ENCODE peak calls at places on chromosomes 3 and 15, in six cellular contexts. K is transverse colon, I is A549, P is cardiac fibroblast, X is astrocyte, V is brain microvascular endothelial cell. O is an unnamed sample.

GRCh38 chr3:41180396-41180795 is 18.9 kb upstream of the CTNNB1 start:
- DNase-seq in K (no peak), I (no peak), P (no peak), X (no peak), V (no peak), O (no peak)

GRCh38 chr15:93467327-93467726 is 378.3 kb upstream of the RGMA start:
- DNase-seq in K (peak), I (no peak), P (no peak), X (peak), V (no peak), O (no peak)

GRCh38 chr3:185420762-185421161 is 57.8 kb downstream of the MAP3K13 start:
- DNase-seq in K (peak), I (no peak), P (peak), X (peak), V (no peak), O (no peak)

GRCh38 chr3:133152821-133153220 is 114.6 kb downstream of the TMEM108 start:
- DNase-seq in K (no peak), I (no peak), P (no peak), X (no peak), V (no peak), O (no peak)

GRCh38 chr3:113096158-113096893 is 105.5 kb downstream of the GTPBP8 start:
- DNase-seq in K (no peak), I (no peak), P (no peak), X (peak), V (peak), O (no peak)

GRCh38 chr15:32959077-32959476 is 235.4 kb downstream of the FMN1 start:
- DNase-seq in K (no peak), I (no peak), P (peak), X (peak), V (peak), O (no peak)

GRCh38 chr3:180744226-180744625 is 64.9 kb upstream of the CCDC39 start:
- DNase-seq in K (no peak), I (no peak), P (no peak), X (peak), V (no peak), O (no peak)

GRCh38 chr3:44020178-44020577 is 221.5 kb upstream of the TOPAZ1 start:
- DNase-seq in K (no peak), I (no peak), P (no peak), X (no peak), V (no peak), O (no peak)

GRCh38 chr15:98280576-98280975 is 320.1 kb downstream of the ARRDC4 start:
- DNase-seq in K (no peak), I (no peak), P (no peak), X (no peak), V (no peak), O (no peak)

GRCh38 chr3:14719006-14719405 is 44.1 kb downstream of the C3orf20 start:
- DNase-seq in K (no peak), I (no peak), P (peak), X (no peak), V (no peak), O (no peak)

GRCh38 chr3:48962939-48963338 is 27.1 kb upstream of the P4HTM start:
- DNase-seq in K (no peak), I (no peak), P (no peak), X (no peak), V (no peak), O (no peak)

GRCh38 chr3:160977776-160978175 is 127.4 kb downstream of the B3GALNT1 start:
- DNase-seq in K (no peak), I (no peak), P (no peak), X (no peak), V (no peak), O (no peak)

GRCh38 chr3:89186446-89186845 is 79.0 kb downstream of the EPHA3 start:
- DNase-seq in K (no peak), I (no peak), P (no peak), X (no peak), V (no peak), O (no peak)

DNA sequence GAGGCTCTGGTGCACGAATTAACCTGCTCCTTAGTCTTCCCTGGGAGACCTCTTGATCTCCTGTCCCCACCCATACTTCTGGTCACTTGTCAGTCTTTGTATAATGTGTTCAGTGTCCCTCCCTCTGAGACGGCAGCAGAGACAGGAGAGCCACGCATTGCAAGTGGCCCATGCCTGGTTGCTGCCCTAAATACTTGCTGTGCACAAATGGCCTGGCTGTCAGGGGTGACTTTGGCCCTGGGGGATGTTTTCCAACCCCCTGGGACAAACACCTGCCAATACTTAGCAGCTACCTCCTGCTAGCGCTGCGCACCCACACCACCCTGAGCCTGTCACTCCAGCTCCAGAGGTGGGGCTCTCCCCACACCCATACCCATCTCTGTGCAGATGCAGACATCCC is 17.2 kb downstream of the KLF13 start:
- DNase-seq in K (peak), I (no peak), P (no peak), X (no peak), V (no peak), O (no peak)
- TF ChIP-seq CTCF in K (no peak), I (no peak), P (no peak), X (no peak), V (no peak), O (no peak)

GRCh38 chr3:107943860-107944543 is 146.8 kb downstream of the CD47 start:
- DNase-seq in K (no peak), I (no peak), P (peak), X (peak), V (no peak), O (no peak)

GRCh38 chr3:107943350-107943749 is 147.5 kb downstream of the CD47 start:
- DNase-seq in K (no peak), I (no peak), P (no peak), X (no peak), V (no peak), O (no peak)

GRCh38 chr3:107947203-107947602 is 143.6 kb downstream of the CD47 start:
- DNase-seq in K (no peak), I (no peak), P (no peak), X (no peak), V (no peak), O (no peak)

GRCh38 chr3:107945406-107945805 is 145.4 kb downstream of the CD47 start:
- DNase-seq in K (no peak), I (no peak), P (no peak), X (no peak), V (no peak), O (no peak)

DNA sequence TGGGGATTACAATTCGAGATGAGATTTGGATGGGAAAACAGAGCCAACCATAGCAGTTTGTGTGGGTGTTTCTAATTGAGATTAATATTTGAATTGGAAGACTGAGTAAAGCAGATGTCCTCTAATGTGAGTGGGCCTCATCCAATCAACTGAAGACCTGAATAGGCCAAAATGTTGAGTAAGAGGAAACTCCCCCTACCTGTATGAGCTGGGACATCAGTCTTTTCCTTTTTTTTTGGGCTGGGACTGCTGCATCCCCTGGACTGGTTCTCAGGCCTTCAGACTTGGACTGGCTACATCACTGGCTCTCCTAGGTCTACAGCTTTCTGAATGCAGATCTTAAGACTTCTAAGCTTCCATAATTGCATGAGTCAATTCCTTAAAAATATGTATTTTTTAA is 144.1 kb downstream of the CD47 start:
- DNase-seq in K (no peak), I (no peak), P (no peak), X (no peak), V (no peak), O (no peak)
- TF ChIP-seq CTCF in K (no peak), I (no peak), P (no peak), X (no peak), V (no peak), O (no peak)

GRCh38 chr15:100464895-100465294 is 63.9 kb downstream of the CERS3 start:
- DNase-seq in K (no peak), I (no peak), P (no peak), X (no peak), V (no peak), O (no peak)

GRCh38 chr15:100461049-100461448 is 67.7 kb downstream of the CERS3 start:
- DNase-seq in K (no peak), I (no peak), P (no peak), X (no peak), V (no peak), O (no peak)

GRCh38 chr15:100464256-100464655 is 64.5 kb downstream of the CERS3 start:
- DNase-seq in K (no peak), I (no peak), P (no peak), X (no peak), V (no peak), O (no peak)

GRCh38 chr15:100466073-100466472 is 62.7 kb downstream of the CERS3 start:
- DNase-seq in K (no peak), I (no peak), P (no peak), X (no peak), V (no peak), O (no peak)

DNA sequence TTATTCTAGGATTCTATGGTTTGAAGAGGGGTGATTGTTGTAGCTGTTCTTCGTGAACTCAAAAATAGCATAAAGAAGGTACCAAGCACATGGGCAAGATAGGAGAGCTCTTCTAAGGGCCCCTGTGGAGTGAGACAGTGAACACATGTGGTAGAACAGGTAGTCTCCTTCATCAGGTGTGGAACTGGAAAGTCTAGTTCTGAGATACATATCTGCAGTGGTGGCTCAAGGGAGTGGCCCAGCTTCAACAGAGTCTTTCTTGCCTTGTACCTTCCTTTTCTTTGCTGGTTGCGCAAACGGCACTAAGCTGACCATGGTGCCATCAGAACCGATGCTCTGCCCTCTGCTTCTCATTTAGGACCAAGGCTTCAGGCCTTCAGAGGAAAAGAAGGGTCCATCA is 65.2 kb downstream of the CERS3 start:
- DNase-seq in K (no peak), I (no peak), P (no peak), X (no peak), V (no peak), O (no peak)
- TF ChIP-seq CTCF in K (no peak), I (no peak), P (no peak), X (no peak), V (no peak), O (no peak)

GRCh38 chr15:79102595-79102994 is 12.0 kb upstream of the RASGRF1 start:
- DNase-seq in K (no peak), I (no peak), P (no peak), X (no peak), V (no peak), O (no peak)

GRCh38 chr15:79099692-79100091 is 9.1 kb upstream of the RASGRF1 start:
- DNase-seq in K (no peak), I (no peak), P (no peak), X (no peak), V (no peak), O (peak)

GRCh38 chr15:79105141-79105540 is 14.6 kb upstream of the RASGRF1 start:
- DNase-seq in K (no peak), I (no peak), P (no peak), X (no peak), V (no peak), O (no peak)

DNA sequence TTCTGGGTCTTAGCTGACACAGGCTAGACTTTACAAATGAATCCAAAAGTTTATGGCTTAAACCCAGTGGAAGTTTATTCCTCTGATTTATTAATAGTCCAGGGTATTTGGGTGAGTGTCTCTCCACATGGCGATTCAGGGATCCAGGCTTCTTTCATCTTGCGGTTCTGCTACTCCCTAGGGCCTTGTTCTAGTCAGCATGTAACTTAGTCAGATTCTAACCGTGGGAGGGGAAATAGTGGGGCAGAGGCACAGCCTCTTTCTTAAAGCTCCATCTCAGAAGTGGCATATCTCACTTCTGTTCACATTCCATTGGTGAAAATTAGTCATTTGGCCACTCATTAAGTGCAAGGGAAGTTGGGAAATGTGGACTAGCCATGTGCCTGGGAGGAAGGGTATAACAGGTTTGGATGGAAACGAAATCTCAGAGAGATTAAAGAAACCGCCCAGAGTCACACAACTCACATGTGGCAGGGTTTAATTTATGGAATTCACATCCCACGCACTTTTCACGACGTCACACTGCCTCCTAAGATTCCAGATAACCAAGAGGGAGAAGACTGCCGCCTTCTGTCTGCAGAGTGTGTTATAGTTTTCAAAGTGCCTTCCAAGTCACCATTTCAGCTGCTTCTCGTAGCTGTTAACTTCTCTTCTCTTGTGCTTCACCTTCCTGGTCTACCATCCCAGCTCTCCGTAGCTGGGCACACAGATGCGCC is 11.4 kb upstream of the RASGRF1 start:
- DNase-seq in K (no peak), I (no peak), P (peak), X (no peak), V (no peak), O (no peak)
- TF ChIP-seq CTCF in K (no peak), I (no peak), P (no peak), X (no peak), V (no peak), O (no peak)

GRCh38 chr3:129352650-129353588 is 74.2 kb downstream of the HMCES start:
- DNase-seq in K (no peak), I (no peak), P (no peak), X (no peak), V (no peak), O (no peak)

GRCh38 chr3:129348734-129349133 is 70.1 kb downstream of the HMCES start:
- DNase-seq in K (no peak), I (no peak), P (no peak), X (no peak), V (no peak), O (no peak)

GRCh38 chr3:129349791-129350190 is 71.1 kb downstream of the HMCES start:
- DNase-seq in K (no peak), I (no peak), P (no peak), X (no peak), V (no peak), O (no peak)

GRCh38 chr3:129353589-129353941 is 74.9 kb downstream of the EFCAB12 start:
- DNase-seq in K (no peak), I (no peak), P (no peak), X (no peak), V (no peak), O (no peak)

DNA sequence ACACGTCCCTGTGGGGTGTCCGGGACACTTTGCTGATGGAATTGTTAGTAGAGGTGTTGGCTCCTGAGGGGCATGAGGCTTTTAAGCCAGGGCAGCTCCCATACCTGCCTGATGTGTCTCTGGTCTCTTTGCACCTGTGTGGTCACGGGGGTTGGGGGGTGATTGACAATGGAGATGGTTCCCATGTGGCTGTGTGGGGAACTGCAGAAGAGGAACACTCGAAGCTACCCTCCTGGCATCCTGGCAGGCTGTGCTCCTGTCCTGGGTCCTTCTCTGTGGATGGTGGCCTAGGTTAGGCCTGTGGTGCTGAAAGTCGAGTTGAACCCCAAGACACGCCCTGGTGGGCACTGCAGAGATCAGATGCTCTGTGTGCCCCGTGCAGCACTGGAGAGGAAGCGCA is 73.4 kb downstream of the HMCES start:
- DNase-seq in K (no peak), I (peak), P (no peak), X (no peak), V (no peak), O (no peak)
- TF ChIP-seq CTCF in K (no peak), I (no peak), P (peak), X (peak), V (peak), O (peak)

GRCh38 chr15:57639306-57639705 is 47.6 kb downstream of the MYZAP start:
- DNase-seq in K (no peak), I (no peak), P (no peak), X (no peak), V (no peak), O (no peak)

GRCh38 chr15:57635300-57635944 is 43.7 kb downstream of the MYZAP start:
- DNase-seq in K (peak), I (no peak), P (no peak), X (no peak), V (no peak), O (no peak)

GRCh38 chr15:57637836-57638235 is 46.1 kb downstream of the MYZAP start:
- DNase-seq in K (no peak), I (no peak), P (no peak), X (no peak), V (no peak), O (no peak)

GRCh38 chr15:57646057-57646456 is 54.4 kb downstream of the MYZAP start:
- DNase-seq in K (no peak), I (no peak), P (no peak), X (no peak), V (no peak), O (no peak)

GRCh38 chr15:57640935-57641682 is 49.4 kb downstream of the MYZAP start:
- DNase-seq in K (no peak), I (peak), P (peak), X (peak), V (peak), O (no peak)
- TF ChIP-seq CTCF in K (peak), I (peak), P (peak), X (peak), V (peak), O (peak)

GRCh38 chr15:71629147-71629760 is 181.1 kb upstream of the NR2E3 start:
- DNase-seq in K (no peak), I (no peak), P (no peak), X (no peak), V (no peak), O (no peak)
- TF ChIP-seq CTCF in K (no peak), I (no peak), P (no peak), X (no peak), V (no peak), O (no peak)

GRCh38 chr3:139238281-139239030 is 105.4 kb upstream of the MRPS22 start:
- DNase-seq in K (no peak), I (no peak), P (no peak), X (no peak), V (no peak), O (no peak)

GRCh38 chr3:139236336-139236735 is 107.5 kb upstream of the MRPS22 start:
- DNase-seq in K (no peak), I (no peak), P (no peak), X (no peak), V (no peak), O (no peak)

DNA sequence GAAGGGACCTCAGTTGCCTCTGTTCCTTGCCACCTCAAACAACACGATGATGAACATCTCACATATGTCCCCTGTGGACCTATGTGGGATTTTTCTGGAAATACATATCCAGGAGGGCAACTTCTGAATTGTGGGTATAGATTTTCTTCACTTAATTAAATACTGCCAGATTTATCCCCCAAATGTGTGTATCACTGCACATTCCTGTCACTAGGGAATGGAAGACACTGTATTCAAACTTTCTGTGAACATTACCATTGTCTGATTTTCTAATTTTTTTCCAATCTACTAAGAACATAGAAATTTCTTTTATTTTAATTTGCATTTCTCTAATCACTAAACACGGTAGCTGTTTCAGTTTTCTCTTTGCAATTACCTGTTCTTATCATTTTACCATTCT is 102.0 kb upstream of the MRPS22 start:
- DNase-seq in K (no peak), I (no peak), P (no peak), X (no peak), V (no peak), O (no peak)
- TF ChIP-seq CTCF in K (no peak), I (no peak), P (peak), X (no peak), V (no peak), O (no peak)

DNA sequence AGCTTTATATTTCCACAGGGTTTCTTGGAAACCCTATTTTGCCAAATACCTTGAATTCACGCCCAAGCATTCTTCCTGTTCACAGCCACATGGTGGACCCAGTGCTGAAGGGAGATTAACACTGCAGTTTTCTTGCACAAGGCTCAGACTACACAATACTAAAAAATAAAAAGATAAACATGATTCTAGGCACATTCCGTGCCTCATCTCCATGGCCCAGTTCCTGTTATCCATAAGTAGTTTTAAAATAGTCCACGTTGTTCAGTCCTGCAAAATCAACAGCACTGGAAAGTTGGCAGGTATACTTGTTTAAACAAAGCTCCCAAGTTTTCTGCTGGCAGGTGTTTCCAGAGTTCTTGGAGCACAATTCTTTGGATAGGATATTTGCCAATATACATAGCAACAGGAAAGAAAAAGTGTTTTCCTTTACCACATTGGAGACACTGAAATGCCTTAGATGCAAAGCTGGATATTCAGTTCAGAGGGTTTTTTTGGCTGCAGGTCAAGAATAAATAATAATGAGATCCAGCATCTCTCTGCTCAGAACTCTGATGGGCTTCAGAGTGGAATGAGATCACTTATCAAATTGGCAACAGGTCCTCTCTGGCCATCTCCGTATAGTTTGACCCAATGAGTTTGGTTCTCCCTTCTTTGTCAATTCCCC is 88.1 kb upstream of the TGFBR2 start:
- DNase-seq in K (peak), I (peak), P (peak), X (peak), V (no peak), O (no peak)
- TF ChIP-seq CTCF in K (no peak), I (no peak), P (peak), X (no peak), V (peak), O (no peak)

O was measured in CD14-positive monocyte.